ENCODE peak calls at places on chromosomes 5 and 9, in four cellular contexts. W, U, Z and M are unnamed samples.

GRCh38 chr9:17799383-17799782 is 220.5 kb downstream of the SH3GL2 start:
- DNase-seq in W (no peak), U (no peak), Z (no peak), M (no peak)

GRCh38 chr9:30935730-30936129 is 1448.7 kb upstream of the ACO1 start:
- DNase-seq in W (no peak), U (no peak), Z (no peak), M (peak)

GRCh38 chr5:129554134-129554904 is 94.2 kb downstream of the ADAMTS19 start:
- DNase-seq in W (no peak), U (no peak), Z (no peak), M (no peak)

GRCh38 chr5:100901851-100902341 is 1.2 kb downstream of the ST8SIA4 start:
- DNase-seq in W (no peak), U (peak), Z (peak), M (no peak)

GRCh38 chr5:81980598-81981260 is 8.9 kb downstream of the ATG10 start:
- DNase-seq in W (no peak), U (no peak), Z (no peak), M (no peak)

GRCh38 chr9:108880917-108881316 is 18.9 kb downstream of the ACTL7A start:
- DNase-seq in W (no peak), U (no peak), Z (no peak), M (no peak)

GRCh38 chr5:126811515-126812198 is 34.7 kb downstream of the LMNB1 start:
- DNase-seq in W (no peak), U (no peak), Z (no peak), M (no peak)

GRCh38 chr5:99614888-99615287 is 686.1 kb upstream of the CHD1 start:
- DNase-seq in W (no peak), U (no peak), Z (no peak), M (no peak)

GRCh38 chr9:116234091-116234490 is 80.5 kb downstream of the PAPPA start:
- DNase-seq in W (no peak), U (no peak), Z (no peak), M (no peak)

GRCh38 chr5:26024774-26025173 is 1013.6 kb downstream of the CDH9 start:
- DNase-seq in W (no peak), U (no peak), Z (no peak), M (no peak)

GRCh38 chr5:24598926-24599325 is 45.9 kb downstream of the CDH10 start:
- DNase-seq in W (no peak), U (no peak), Z (no peak), M (no peak)

GRCh38 chr5:90983148-90983547 is 400.0 kb downstream of the ARRDC3 start:
- DNase-seq in W (no peak), U (peak), Z (no peak), M (no peak)

GRCh38 chr5:3597002-3597726 is 1.5 kb downstream of the IRX1 start:
- DNase-seq in W (no peak), U (no peak), Z (no peak), M (no peak)

GRCh38 chr5:159982421-159983173 is 26.3 kb upstream of the TTC1 start:
- DNase-seq in W (no peak), U (no peak), Z (no peak), M (no peak)

DNA sequence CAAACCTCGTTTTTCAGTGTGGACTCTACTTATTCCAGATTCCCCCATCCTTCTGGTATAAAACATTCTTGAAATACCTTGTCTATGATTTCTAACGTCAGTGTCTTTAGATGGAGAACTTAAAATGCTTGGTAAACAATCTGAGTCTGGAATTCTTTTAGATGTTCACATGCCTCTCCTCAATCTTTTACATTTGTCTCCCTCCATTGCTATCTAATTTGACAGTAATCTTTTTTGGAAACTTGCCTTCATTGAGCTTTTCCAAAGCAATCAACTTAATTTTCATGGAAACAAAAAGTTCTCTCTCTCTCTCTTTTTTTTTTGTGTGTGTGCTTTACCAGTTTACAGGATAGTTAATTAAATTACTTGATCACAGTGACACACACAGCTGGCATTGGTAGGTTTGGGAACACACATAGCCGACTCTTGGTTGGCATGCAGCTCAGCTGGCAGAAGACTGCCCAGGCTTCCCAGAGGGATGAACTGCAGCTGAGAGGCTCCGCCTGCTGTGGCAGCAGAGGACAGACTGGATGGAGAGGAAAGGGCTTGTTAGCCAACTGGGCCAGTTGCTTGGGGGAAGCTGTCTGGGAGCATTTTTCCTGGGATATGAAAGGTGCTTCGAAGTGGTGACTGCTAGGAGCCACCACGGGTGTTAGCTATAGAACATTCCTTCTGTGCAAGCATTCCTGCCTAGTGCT is 271.3 kb downstream of the ZSWIM6 start:
- DNase-seq in W (no peak), U (no peak), Z (no peak), M (no peak)
- TF ChIP-seq CTCF in W (no peak), U (peak), Z (no peak), M (peak)

DNA sequence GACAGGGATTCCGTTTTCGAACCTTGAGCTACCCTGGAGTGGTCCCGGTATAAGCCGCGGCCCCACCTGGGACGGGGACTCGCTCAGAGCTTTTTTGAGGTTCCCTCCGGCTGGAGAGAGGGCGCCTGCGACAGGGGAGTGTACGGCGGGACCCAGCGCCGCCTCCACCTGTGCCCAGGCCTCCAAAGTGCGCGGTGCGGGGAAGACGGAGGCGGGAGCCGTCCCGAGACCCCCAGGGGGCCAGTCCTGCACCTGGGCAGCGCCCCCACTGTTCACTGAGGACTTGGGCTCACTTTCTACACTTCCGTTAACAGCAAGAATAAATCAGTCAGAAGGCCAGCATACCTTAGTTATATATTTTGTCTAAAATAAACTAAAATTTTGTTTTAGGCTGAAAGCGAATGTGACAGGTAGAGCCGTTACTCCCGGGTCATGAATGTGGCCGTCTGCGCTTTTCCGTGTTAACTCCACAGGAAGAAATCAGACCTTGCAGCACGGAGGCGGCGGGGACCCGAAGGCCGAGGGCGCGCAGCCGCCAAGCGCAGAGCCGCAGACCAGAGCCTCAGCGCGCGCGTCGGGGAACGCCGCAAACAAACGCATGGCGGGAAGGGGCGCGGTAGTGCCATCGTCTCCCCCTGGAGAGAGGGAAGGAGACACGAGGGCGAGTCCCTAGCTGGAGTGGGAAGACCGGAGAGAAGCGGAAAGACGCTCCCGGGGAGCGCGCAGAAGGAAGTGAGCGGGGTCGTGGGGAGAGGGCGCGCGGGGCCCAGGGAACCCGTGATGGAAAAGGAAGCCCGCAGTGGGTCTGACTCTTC is 14.1 kb downstream of the TRIM7 start:
- DNase-seq in W (peak), U (peak), Z (peak), M (no peak)
- TF ChIP-seq CTCF in W (no peak), U (no peak), Z (no peak), M (peak)

GRCh38 chr9:77752566-77752965 is 104.4 kb upstream of the GNA14 start:
- DNase-seq in W (no peak), U (no peak), Z (no peak), M (no peak)

GRCh38 chr9:77750981-77751340 is 102.8 kb upstream of the GNA14 start:
- DNase-seq in W (no peak), U (no peak), Z (no peak), M (no peak)

GRCh38 chr9:77750284-77750683 is 102.2 kb upstream of the GNA14 start:
- DNase-seq in W (no peak), U (no peak), Z (no peak), M (no peak)

GRCh38 chr9:77753183-77753582 is 105.1 kb upstream of the GNA14 start:
- DNase-seq in W (no peak), U (no peak), Z (no peak), M (no peak)

DNA sequence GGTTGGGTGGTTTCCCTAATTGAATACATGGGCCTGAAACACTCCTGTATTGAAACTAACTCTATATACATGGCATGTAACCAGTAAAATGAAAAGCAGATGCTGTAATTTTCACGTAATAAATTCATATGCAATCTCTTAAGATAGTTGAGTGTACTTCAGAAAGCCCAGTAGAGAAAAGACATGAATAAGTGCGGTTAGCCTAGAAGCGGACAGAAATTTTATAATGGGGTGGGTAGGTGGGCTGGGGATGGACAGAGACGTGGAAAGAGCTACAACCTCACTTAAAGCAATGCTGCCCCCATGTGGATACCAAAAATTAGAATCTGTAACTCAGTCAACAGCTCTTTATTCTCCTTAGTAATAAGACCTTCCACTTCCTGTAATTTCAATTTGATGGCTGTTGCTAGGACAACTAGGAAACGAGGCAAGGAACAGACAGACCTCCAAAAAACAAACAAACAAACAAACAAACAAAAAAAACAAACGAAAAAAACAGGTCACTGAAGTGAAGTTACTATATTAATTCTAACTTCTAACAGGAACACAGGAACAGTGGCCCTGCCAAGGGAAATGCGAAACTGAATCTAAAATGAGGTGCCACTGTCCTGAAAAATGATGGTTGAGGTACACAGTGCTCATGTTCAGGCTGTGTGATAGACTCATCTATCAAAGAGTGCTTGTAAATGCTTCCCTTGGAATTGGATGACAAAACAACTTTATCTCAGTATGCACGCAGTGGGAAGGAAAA is 103.4 kb upstream of the GNA14 start:
- DNase-seq in W (no peak), U (no peak), Z (no peak), M (no peak)
- TF ChIP-seq CTCF in W (no peak), U (peak), Z (peak), M (peak)

GRCh38 chr9:11319477-11320060 is 706.8 kb upstream of the PTPRD start:
- DNase-seq in W (no peak), U (no peak), Z (no peak), M (no peak)
- TF ChIP-seq CTCF in W (no peak), U (no peak), Z (no peak), M (peak)

GRCh38 chr5:74469234-74469972 is 171.1 kb downstream of the ENC1 start:
- DNase-seq in W (no peak), U (no peak), Z (no peak), M (no peak)

GRCh38 chr5:74477082-74477453 is 163.5 kb downstream of the ENC1 start:
- DNase-seq in W (no peak), U (no peak), Z (no peak), M (no peak)

GRCh38 chr5:74468421-74468820 is 172.1 kb downstream of the ENC1 start:
- DNase-seq in W (no peak), U (no peak), Z (no peak), M (no peak)

GRCh38 chr5:74476197-74477081 is 164.1 kb downstream of the ENC1 start:
- DNase-seq in W (no peak), U (no peak), Z (no peak), M (no peak)

DNA sequence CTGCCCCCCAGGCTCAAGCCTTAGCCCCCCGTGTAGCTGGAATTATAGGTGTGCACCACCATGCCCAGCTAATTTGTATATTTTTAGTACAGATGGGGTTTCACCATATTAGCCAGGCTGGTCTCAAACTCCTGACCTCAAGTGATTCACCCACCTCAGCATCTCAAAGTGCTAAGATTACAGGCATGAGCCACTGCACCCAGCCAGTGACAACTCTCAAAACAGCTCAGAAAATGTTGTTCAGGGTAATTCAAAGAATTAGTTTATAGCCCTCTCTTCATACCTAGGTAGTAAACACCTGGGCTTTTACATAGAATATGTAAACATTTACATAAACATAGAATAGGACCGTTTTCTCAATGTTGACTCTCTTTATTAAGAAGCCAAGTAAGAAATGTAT is 168.7 kb downstream of the ENC1 start:
- DNase-seq in W (no peak), U (no peak), Z (no peak), M (no peak)
- TF ChIP-seq CTCF in W (no peak), U (no peak), Z (no peak), M (no peak)

GRCh38 chr9:86997158-86997557 is 49.9 kb upstream of the GAS1 start:
- DNase-seq in W (no peak), U (no peak), Z (no peak), M (no peak)
- TF ChIP-seq CTCF in W (no peak), U (no peak), Z (peak), M (peak)

GRCh38 chr9:78893758-78894157 is 596.8 kb downstream of the PSAT1 start:
- DNase-seq in W (no peak), U (no peak), Z (no peak), M (no peak)
- TF ChIP-seq CTCF in W (no peak), U (no peak), Z (no peak), M (no peak)

GRCh38 chr9:131671150-131671549 is 68.7 kb downstream of the RAPGEF1 start:
- DNase-seq in W (no peak), U (no peak), Z (no peak), M (no peak)
- TF ChIP-seq CTCF in W (no peak), U (no peak), Z (no peak), M (no peak)